ENCODE peak calls at places on chromosomes 3 and 15, in six cellular contexts. One of them, this sample, is unnamed.

GRCh38 chr3:41041899-41042298 is 157.4 kb upstream of the CTNNB1 start:
- DNase-seq in trophoblast cell: no peak
- DNase-seq in IMR-90: no peak
- DNase-seq in PC-3: no peak
- DNase-seq in Karpas-422: no peak
- DNase-seq in GM23248: no peak
- DNase-seq in this sample: no peak

GRCh38 chr3:186198442-186198841 is 89.6 kb upstream of the ETV5 start:
- DNase-seq in trophoblast cell: no peak
- DNase-seq in IMR-90: no peak
- DNase-seq in PC-3: no peak
- DNase-seq in Karpas-422: no peak
- DNase-seq in GM23248: no peak
- DNase-seq in this sample: no peak

GRCh38 chr15:59456114-59456513 is 18.1 kb downstream of the FAM81A start:
- DNase-seq in trophoblast cell: peak; percentile 73
- DNase-seq in IMR-90: no peak
- DNase-seq in PC-3: peak; percentile 65
- DNase-seq in Karpas-422: no peak
- DNase-seq in GM23248: no peak
- DNase-seq in this sample: no peak

GRCh38 chr3:69250014-69250413 is 127.6 kb upstream of the LMOD3 start:
- DNase-seq in trophoblast cell: no peak
- DNase-seq in IMR-90: no peak
- DNase-seq in PC-3: no peak
- DNase-seq in Karpas-422: no peak
- DNase-seq in GM23248: peak; percentile 23
- DNase-seq in this sample: no peak

GRCh38 chr3:111471851-111472250 is 70.1 kb upstream of the CD96 start:
- DNase-seq in trophoblast cell: peak; percentile 59
- DNase-seq in IMR-90: no peak
- DNase-seq in PC-3: no peak
- DNase-seq in Karpas-422: no peak
- DNase-seq in GM23248: peak; percentile 9
- DNase-seq in this sample: peak; percentile 51

GRCh38 chr15:25739687-25740121 is 123.4 kb downstream of the ATP10A start:
- DNase-seq in trophoblast cell: no peak
- DNase-seq in IMR-90: peak; percentile 64
- DNase-seq in PC-3: peak; percentile 38
- DNase-seq in Karpas-422: peak; percentile 46
- DNase-seq in GM23248: peak; percentile 56
- DNase-seq in this sample: peak; percentile 67

GRCh38 chr3:46488735-46489361 is 8.9 kb upstream of the RTP3 start:
- DNase-seq in trophoblast cell: peak; percentile 95
- DNase-seq in IMR-90: peak; percentile 87
- DNase-seq in PC-3: peak; percentile 98
- DNase-seq in Karpas-422: peak; percentile 97
- DNase-seq in GM23248: peak; percentile 96
- DNase-seq in this sample: peak; percentile 95

GRCh38 chr3:11212301-11212613 is 58.0 kb downstream of the HRH1 start:
- DNase-seq in trophoblast cell: peak; percentile 66
- DNase-seq in IMR-90: peak; percentile 76
- DNase-seq in PC-3: peak; percentile 63
- DNase-seq in Karpas-422: no peak
- DNase-seq in GM23248: peak; percentile 81
- DNase-seq in this sample: peak; percentile 66

GRCh38 chr3:138068579-138069174 is 46.7 kb downstream of the DZIP1L start:
- DNase-seq in trophoblast cell: peak; percentile 83
- DNase-seq in IMR-90: peak; percentile 80
- DNase-seq in PC-3: peak; percentile 72
- DNase-seq in Karpas-422: peak; percentile 88
- DNase-seq in GM23248: peak; percentile 82
- DNase-seq in this sample: peak; percentile 90

GRCh38 chr3:83953417-83954089 is 1005.2 kb upstream of the CADM2 start:
- DNase-seq in trophoblast cell: no peak
- DNase-seq in IMR-90: no peak
- DNase-seq in PC-3: peak; percentile 85
- DNase-seq in Karpas-422: no peak
- DNase-seq in GM23248: no peak
- DNase-seq in this sample: no peak

GRCh38 chr3:150040097-150040496 is 69.4 kb upstream of the PFN2 start:
- DNase-seq in trophoblast cell: no peak
- DNase-seq in IMR-90: no peak
- DNase-seq in PC-3: no peak
- DNase-seq in Karpas-422: no peak
- DNase-seq in GM23248: no peak
- DNase-seq in this sample: no peak

GRCh38 chr3:57068437-57069089 is 8.1 kb downstream of the SPATA12 start:
- DNase-seq in trophoblast cell: peak; percentile 45
- DNase-seq in IMR-90: peak; percentile 61
- DNase-seq in PC-3: peak; percentile 81
- DNase-seq in Karpas-422: peak; percentile 99
- DNase-seq in GM23248: peak; percentile 89
- DNase-seq in this sample: peak; percentile 51

GRCh38 chr15:31136016-31136415 is 34.5 kb upstream of the TRPM1 start:
- DNase-seq in trophoblast cell: peak; percentile 24
- DNase-seq in IMR-90: no peak
- DNase-seq in PC-3: no peak
- DNase-seq in Karpas-422: no peak
- DNase-seq in GM23248: no peak
- DNase-seq in this sample: no peak

GRCh38 chr3:155809181-155809580 is 3.1 kb upstream of the C3orf33 start:
- DNase-seq in trophoblast cell: peak; percentile 11
- DNase-seq in IMR-90: peak; percentile 27
- DNase-seq in PC-3: no peak
- DNase-seq in Karpas-422: no peak
- DNase-seq in GM23248: peak; percentile 76
- DNase-seq in this sample: no peak

GRCh38 chr15:55398243-55398642 is 9.9 kb downstream of the CCPG1 start:
- DNase-seq in trophoblast cell: no peak
- DNase-seq in IMR-90: no peak
- DNase-seq in PC-3: no peak
- DNase-seq in Karpas-422: no peak
- DNase-seq in GM23248: no peak
- DNase-seq in this sample: no peak

DNA sequence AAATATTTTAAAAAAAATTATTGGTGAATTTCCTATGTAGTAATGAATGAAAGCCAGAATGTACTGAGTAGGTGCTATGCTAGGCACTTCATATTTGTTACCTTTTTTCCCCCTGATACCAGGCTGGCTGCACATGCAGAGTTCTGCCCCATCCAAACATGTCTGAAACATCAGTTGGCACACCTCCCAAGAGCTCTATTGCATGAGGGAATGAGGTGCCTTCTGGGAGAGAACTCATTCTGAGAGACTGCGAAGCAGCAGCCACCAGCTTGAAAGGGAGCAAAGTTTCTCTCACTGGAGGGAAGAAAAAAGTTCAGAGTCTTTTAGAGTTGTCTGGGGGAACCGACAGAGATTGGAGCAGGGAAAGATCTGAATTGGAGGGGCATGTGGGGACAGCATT is 84.1 kb downstream of the AGBL1 start:
- DNase-seq in trophoblast cell: no peak
- DNase-seq in IMR-90: no peak
- DNase-seq in PC-3: no peak
- DNase-seq in Karpas-422: no peak
- DNase-seq in GM23248: no peak
- DNase-seq in this sample: no peak
- H3K9ac ChIP-seq in trophoblast cell: no peak overlapping the region
- H3K9ac ChIP-seq in IMR-90: no peak overlapping the region
- H3K9ac ChIP-seq in PC-3: no peak overlapping the region
- H3K9ac ChIP-seq in Karpas-422: no peak overlapping the region
- H3K9ac ChIP-seq in GM23248: no peak overlapping the region
- H3K9ac ChIP-seq in this sample: no peak overlapping the region

GRCh38 chr3:55826097-55826496 is 339.0 kb upstream of the WNT5A start:
- DNase-seq in trophoblast cell: no peak
- DNase-seq in IMR-90: no peak
- DNase-seq in PC-3: no peak
- DNase-seq in Karpas-422: no peak
- DNase-seq in GM23248: no peak
- DNase-seq in this sample: no peak

GRCh38 chr3:55826731-55827496 is 339.8 kb upstream of the WNT5A start:
- DNase-seq in trophoblast cell: no peak
- DNase-seq in IMR-90: peak; percentile 33
- DNase-seq in PC-3: no peak
- DNase-seq in Karpas-422: no peak
- DNase-seq in GM23248: peak; percentile 35
- DNase-seq in this sample: peak; percentile 52

GRCh38 chr3:55823001-55823400 is 335.9 kb upstream of the WNT5A start:
- DNase-seq in trophoblast cell: no peak
- DNase-seq in IMR-90: no peak
- DNase-seq in PC-3: no peak
- DNase-seq in Karpas-422: no peak
- DNase-seq in GM23248: no peak
- DNase-seq in this sample: no peak

GRCh38 chr3:55824406-55824805 is 337.3 kb upstream of the WNT5A start:
- DNase-seq in trophoblast cell: no peak
- DNase-seq in IMR-90: no peak
- DNase-seq in PC-3: no peak
- DNase-seq in Karpas-422: no peak
- DNase-seq in GM23248: no peak
- DNase-seq in this sample: no peak

GRCh38 chr3:55823829-55824228 is 336.7 kb upstream of the WNT5A start:
- DNase-seq in trophoblast cell: no peak
- DNase-seq in IMR-90: no peak
- DNase-seq in PC-3: no peak
- DNase-seq in Karpas-422: no peak
- DNase-seq in GM23248: no peak
- DNase-seq in this sample: no peak
- H3K4me3 ChIP-seq in trophoblast cell: no peak overlapping the region
- H3K4me3 ChIP-seq in IMR-90: no peak overlapping the region
- H3K4me3 ChIP-seq in PC-3: no peak overlapping the region
- H3K4me3 ChIP-seq in Karpas-422: no peak overlapping the region
- H3K4me3 ChIP-seq in GM23248: no peak overlapping the region
- H3K4me3 ChIP-seq in this sample: no peak overlapping the region

DNA sequence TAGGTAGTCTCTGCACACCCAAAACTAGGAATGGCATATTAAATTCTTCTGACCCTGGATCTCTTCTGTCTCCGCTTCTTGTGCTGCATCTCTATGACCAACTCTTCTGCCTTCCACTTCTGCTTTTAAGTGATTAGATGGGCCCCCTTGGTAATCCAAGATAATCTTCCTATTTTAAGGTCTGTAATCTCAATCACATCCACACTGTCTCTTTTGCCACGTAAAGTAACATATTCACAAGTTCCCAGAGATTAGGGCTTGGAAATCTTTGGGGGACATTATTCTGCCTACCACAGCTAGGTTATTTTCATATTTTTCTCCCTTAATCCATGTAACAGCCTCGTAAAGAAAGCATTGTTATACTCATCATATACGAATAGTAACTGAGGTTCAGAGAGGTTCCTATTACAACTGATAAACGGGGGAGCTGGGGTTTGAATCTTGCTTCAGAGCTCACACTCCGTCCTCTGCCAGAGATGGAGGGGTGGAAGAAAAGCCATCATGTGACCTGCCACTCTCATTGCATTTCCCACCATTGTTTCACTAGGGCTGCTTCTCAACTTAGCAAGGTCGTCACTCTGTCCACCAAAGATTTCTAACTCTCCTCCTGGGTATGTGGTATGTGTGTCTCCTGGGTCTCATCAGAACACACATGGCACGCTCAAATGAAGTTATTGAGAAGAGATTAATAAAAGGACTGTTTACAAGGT is 6.7 kb upstream of the CD47 start:
- DNase-seq in trophoblast cell: no peak
- DNase-seq in IMR-90: no peak
- DNase-seq in PC-3: no peak
- DNase-seq in Karpas-422: peak; percentile 58
- DNase-seq in GM23248: no peak
- DNase-seq in this sample: no peak
- H3K9ac ChIP-seq in trophoblast cell: no peak overlapping the region
- H3K9ac ChIP-seq in IMR-90: no peak overlapping the region
- H3K9ac ChIP-seq in PC-3: no peak overlapping the region
- H3K9ac ChIP-seq in Karpas-422: peak overlapping the region; percentile 5
- H3K9ac ChIP-seq in GM23248: no peak overlapping the region
- H3K9ac ChIP-seq in this sample: no peak overlapping the region

DNA sequence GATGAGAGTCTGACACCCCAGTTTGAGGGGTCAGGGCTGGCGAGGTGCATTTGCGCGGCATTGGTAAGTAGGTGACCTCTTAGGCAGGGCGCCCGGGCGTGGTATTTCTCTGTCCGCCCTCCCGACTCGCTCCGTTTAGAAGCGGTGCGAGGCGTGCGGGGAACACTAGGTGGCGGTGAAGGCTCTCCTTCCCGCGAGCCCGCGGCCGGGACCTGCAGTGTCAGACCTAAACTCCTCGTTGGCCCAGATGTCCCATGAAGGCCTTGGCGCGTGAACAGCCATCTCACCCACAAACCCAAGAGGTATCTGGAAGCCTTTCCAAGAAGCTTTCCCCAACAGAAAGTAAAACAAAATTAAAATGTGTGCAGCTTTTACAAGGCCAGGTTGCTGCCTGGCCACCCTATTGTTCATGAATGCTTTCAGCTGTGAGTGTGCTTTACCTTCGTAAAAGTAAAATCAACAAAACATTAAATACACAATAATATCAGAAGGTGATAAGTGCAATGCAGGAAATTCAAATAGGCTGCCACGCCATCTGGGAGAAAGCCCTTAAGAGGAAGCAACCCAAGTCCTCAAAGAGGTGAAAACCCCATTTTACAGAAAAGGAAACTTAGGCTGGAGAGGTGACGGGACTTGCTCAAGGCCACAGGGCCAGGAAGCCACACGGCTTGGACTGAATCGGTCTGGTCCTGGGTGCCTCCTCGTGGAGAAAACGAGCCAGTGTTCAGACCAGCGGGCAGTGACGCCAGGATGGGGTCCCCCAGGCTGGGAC is 120.3 kb downstream of the ETFA start:
- DNase-seq in trophoblast cell: peak; percentile 82
- DNase-seq in IMR-90: peak; percentile 62
- DNase-seq in PC-3: peak; percentile 84
- DNase-seq in Karpas-422: peak; percentile 89
- DNase-seq in GM23248: peak; percentile 92
- DNase-seq in this sample: peak; percentile 91
- H3K4me3 ChIP-seq in trophoblast cell: no peak overlapping the region
- H3K4me3 ChIP-seq in IMR-90: peak overlapping the region; percentile 14
- H3K4me3 ChIP-seq in PC-3: peak overlapping the region; percentile 49
- H3K4me3 ChIP-seq in Karpas-422: no peak overlapping the region
- H3K4me3 ChIP-seq in GM23248: peak overlapping the region; percentile 47
- H3K4me3 ChIP-seq in this sample: no peak overlapping the region

DNA sequence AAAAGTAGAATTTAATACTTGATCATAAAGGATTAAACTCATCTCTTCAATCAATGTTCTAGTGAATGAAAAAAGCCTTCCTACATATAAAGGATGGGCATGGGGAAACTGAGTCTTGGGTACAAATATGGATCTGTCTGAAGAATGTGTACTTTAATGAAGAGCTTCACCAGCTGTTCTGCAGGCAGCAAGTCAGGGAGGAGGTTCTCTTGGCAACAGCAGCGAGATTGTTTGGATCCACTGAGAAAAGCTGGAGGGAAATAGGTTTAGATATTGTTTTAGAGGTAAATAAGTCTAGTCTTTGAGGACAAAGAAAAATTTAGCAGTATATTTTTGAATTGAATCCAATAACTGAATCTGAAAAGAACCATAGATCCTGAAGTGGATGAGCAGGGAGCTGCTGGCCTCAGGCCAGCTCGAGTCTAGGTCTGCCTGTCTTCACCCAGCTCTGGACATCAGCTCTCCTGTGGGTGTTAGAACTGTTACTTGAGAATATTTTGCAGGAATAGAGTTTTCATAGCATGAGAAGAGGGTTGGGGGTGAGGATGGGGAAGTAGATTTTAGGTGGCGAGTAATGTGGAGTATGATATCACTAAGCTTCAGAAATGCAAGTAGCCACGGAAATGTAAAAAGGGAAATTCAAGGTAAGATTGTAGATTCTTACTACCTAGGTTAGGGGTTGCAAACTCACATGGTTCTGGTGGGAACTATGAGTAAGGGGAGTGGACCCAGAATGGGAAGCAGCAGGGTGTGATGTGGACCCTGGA is 6.0 kb downstream of the RAB8B start:
- DNase-seq in trophoblast cell: no peak
- DNase-seq in IMR-90: no peak
- DNase-seq in PC-3: no peak
- DNase-seq in Karpas-422: no peak
- DNase-seq in GM23248: no peak
- DNase-seq in this sample: no peak
- H3K9ac ChIP-seq in trophoblast cell: no peak overlapping the region
- H3K9ac ChIP-seq in IMR-90: no peak overlapping the region
- H3K9ac ChIP-seq in PC-3: no peak overlapping the region
- H3K9ac ChIP-seq in Karpas-422: no peak overlapping the region
- H3K9ac ChIP-seq in GM23248: no peak overlapping the region
- H3K9ac ChIP-seq in this sample: peak overlapping the region; percentile 8